ENCODE peak calls at places on chromosomes 1 and 21, in seven cellular contexts. L, T, I, B, J, E and O are unnamed samples.

GRCh38 chr1:3431266-3431665 is 23.2 kb upstream of the ARHGEF16 start:
- DNase-seq in L (no peak), T (no peak), I (no peak), B (no peak), J (no peak), E (no peak), O (no peak)

GRCh38 chr1:98515744-98516143 is 145.8 kb upstream of the SNX7 start:
- DNase-seq in L (no peak), T (no peak), I (no peak), B (no peak), J (no peak), E (no peak), O (no peak)

GRCh38 chr1:178606839-178607238 is 93.9 kb downstream of the TEX35 start:
- DNase-seq in L (no peak), T (no peak), I (no peak), B (no peak), J (no peak), E (no peak), O (no peak)

GRCh38 chr1:42211224-42211623 is 46.7 kb upstream of the GUCA2A start:
- DNase-seq in L (no peak), T (no peak), I (no peak), B (no peak), J (no peak), E (no peak), O (peak)

GRCh38 chr1:92085727-92086126 is 5.6 kb downstream of the BTBD8 start:
- DNase-seq in L (no peak), T (no peak), I (no peak), B (no peak), J (no peak), E (peak), O (peak)

GRCh38 chr1:227316941-227317540 is 1.3 kb downstream of the CDC42BPA start:
- DNase-seq in L (no peak), T (peak), I (no peak), B (no peak), J (no peak), E (peak), O (no peak)

GRCh38 chr21:45982758-45983731 is 1.5 kb downstream of the COL6A1 start:
- DNase-seq in L (no peak), T (no peak), I (no peak), B (no peak), J (no peak), E (no peak), O (no peak)

GRCh38 chr21:32246571-32246970 is 32.3 kb downstream of the MIS18A start:
- DNase-seq in L (no peak), T (no peak), I (no peak), B (no peak), J (no peak), E (no peak), O (no peak)

GRCh38 chr1:220516014-220516721 is 11.8 kb upstream of the MARK1 start:
- DNase-seq in L (no peak), T (peak), I (no peak), B (no peak), J (no peak), E (no peak), O (no peak)

GRCh38 chr1:22163137-22163536 is 20.2 kb upstream of the WNT4 start:
- DNase-seq in L (no peak), T (no peak), I (no peak), B (no peak), J (no peak), E (no peak), O (no peak)